ENCODE peak calls at places on chromosome 2, in seven cellular contexts. D, T, J, H, C, P and A are unnamed samples.

GRCh38 chr2:173459363-173459762 is 104.7 kb downstream of the CDCA7 start:
- DNase-seq in D (no peak), T (no peak), J (no peak), H (no peak), C (no peak), P (no peak), A (no peak)

GRCh38 chr2:49940616-49941015 is 786.3 kb upstream of the FSHR start:
- DNase-seq in D (no peak), T (no peak), J (no peak), H (no peak), C (no peak), P (no peak), A (no peak)

GRCh38 chr2:47076126-47076506 is 79.0 kb downstream of the STPG4 start:
- DNase-seq in D (no peak), T (no peak), J (no peak), H (no peak), C (no peak), P (no peak), A (no peak)

GRCh38 chr2:234500394-234501006 is 3.6 kb upstream of the ARL4C start:
- DNase-seq in D (no peak), T (peak; percentile 60), J (peak; percentile 94), H (no peak), C (no peak), P (peak; percentile 43), A (no peak)

GRCh38 chr2:71070294-71071025 is 2.0 kb downstream of the NAGK start:
- DNase-seq in D (no peak), T (no peak), J (peak; percentile 87), H (no peak), C (no peak), P (no peak), A (no peak)

GRCh38 chr2:198316852-198317395 is 512.5 kb downstream of the PLCL1 start:
- DNase-seq in D (no peak), T (no peak), J (no peak), H (no peak), C (no peak), P (no peak), A (no peak)

GRCh38 chr2:178018141-178018540 is 54.4 kb downstream of the PDE11A start:
- DNase-seq in D (no peak), T (no peak), J (no peak), H (no peak), C (no peak), P (no peak), A (no peak)

GRCh38 chr2:63692002-63692606 is 103.3 kb downstream of the MDH1 start:
- DNase-seq in D (no peak), T (no peak), J (no peak), H (no peak), C (no peak), P (no peak), A (no peak)

GRCh38 chr2:167135691-167136090 is 247.4 kb downstream of the XIRP2 start:
- DNase-seq in D (no peak), T (no peak), J (no peak), H (no peak), C (no peak), P (no peak), A (no peak)

GRCh38 chr2:16096962-16097361 is 156.6 kb downstream of the MYCN start:
- DNase-seq in D (no peak), T (no peak), J (no peak), H (no peak), C (no peak), P (no peak), A (no peak)

GRCh38 chr2:113692698-113693428 is 63.6 kb downstream of the SLC35F5 start:
- DNase-seq in D (no peak), T (no peak), J (no peak), H (no peak), C (no peak), P (no peak), A (no peak)

GRCh38 chr2:219298759-219299371 is 10.3 kb downstream of the PTPRN start:
- DNase-seq in D (no peak), T (peak; percentile 91), J (peak; percentile 95), H (peak; percentile 89), C (peak; percentile 71), P (peak; percentile 83), A (no peak)

GRCh38 chr2:26720322-26721166 is 28.0 kb downstream of the KCNK3 start:
- DNase-seq in D (no peak), T (peak; percentile 88), J (no peak), H (no peak), C (no peak), P (peak; percentile 52), A (no peak)

GRCh38 chr2:178208817-178209216 is 14.5 kb downstream of the OSBPL6 start:
- DNase-seq in D (no peak), T (no peak), J (no peak), H (no peak), C (no peak), P (no peak), A (no peak)

GRCh38 chr2:149075868-149076267 is 37.4 kb downstream of the LYPD6B start:
- DNase-seq in D (no peak), T (no peak), J (no peak), H (no peak), C (no peak), P (no peak), A (no peak)

GRCh38 chr2:45856391-45857055 is 205.0 kb downstream of the PRKCE start:
- DNase-seq in D (no peak), T (no peak), J (no peak), H (no peak), C (no peak), P (no peak), A (no peak)
- H3K9me3 ChIP-seq in D (no peaks in the 10 kb centered on the region), T (no peaks in the 10 kb centered on the region), J (no peaks in the 10 kb centered on the region), H (no peaks in the 10 kb centered on the region), C (no peaks in the 10 kb centered on the region), P (no peaks in the 10 kb centered on the region), A (no peaks in the 10 kb centered on the region)

DNA sequence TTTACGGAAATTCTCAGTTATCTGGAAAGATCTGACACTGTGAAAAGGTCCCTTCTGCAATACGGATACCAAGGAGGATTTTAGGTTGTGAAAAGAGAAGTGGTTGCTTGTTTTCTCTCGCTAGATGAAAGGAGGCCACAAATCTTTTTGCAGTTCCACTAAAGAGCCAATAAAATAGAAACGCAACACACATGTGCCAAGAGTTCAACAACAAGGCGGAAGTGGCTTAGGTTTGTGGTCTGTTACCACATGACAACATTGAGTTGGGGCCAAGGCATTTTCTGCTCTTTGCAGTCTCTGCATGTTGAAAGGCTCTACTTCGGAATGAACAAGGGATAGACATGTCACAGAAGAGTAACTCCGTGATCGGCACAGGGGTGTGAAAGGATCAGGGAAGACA is 115.7 kb upstream of the OSR1 start:
- DNase-seq in D (no peak), T (no peak), J (no peak), H (peak; percentile 65), C (no peak), P (peak; percentile 54), A (no peak)
- TF ChIP-seq POLR2AphosphoS5 in D (no peak), T (no peak), J (no peak), H (no peak), C (no peak), P (peak; percentile 62), A (peak; percentile 16)

DNA sequence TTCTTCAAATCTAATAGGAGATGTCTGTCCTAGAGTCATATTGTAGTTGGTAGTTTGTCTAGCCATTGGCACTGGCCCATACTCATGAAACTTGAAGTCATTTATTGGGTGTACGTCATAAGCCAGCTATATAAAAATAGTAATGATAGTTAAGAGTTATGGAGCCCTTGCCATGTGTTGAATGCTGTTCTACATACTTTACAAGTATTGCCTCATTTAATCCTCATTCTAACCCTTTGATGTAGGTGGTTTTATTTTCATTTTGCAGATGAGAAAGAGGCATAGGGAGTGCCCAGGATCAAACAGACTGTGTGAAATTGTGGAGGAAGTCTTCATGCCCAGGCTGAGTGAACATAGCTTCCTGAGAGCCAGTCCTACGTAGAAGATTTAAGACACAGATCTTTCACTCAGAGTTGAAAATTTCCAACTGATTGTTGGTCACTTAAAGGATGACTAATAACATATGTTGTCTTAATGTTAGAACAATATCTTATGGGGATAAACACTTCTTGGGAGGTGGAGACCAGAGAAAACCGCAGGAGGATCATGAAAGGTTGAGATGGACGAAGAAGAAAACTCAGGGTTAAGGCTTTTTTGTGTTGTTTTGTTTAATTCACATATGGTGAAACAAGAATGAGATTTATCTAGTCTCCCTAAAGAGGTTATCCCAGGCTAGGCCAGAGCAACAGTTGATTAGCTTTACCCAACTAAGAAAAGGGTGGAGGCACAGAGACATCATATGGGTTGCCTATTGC is 156.0 kb downstream of the CERS6 start:
- DNase-seq in D (no peak), T (no peak), J (no peak), H (no peak), C (no peak), P (no peak), A (no peak)
- H3K9me3 ChIP-seq in D (no peaks in the 10 kb centered on the region), T (no peaks in the 10 kb centered on the region), J (no peaks in the 10 kb centered on the region), H (no peaks in the 10 kb centered on the region), C (no peaks in the 10 kb centered on the region), P (no peaks in the 10 kb centered on the region), A (no peaks in the 10 kb centered on the region)

DNA sequence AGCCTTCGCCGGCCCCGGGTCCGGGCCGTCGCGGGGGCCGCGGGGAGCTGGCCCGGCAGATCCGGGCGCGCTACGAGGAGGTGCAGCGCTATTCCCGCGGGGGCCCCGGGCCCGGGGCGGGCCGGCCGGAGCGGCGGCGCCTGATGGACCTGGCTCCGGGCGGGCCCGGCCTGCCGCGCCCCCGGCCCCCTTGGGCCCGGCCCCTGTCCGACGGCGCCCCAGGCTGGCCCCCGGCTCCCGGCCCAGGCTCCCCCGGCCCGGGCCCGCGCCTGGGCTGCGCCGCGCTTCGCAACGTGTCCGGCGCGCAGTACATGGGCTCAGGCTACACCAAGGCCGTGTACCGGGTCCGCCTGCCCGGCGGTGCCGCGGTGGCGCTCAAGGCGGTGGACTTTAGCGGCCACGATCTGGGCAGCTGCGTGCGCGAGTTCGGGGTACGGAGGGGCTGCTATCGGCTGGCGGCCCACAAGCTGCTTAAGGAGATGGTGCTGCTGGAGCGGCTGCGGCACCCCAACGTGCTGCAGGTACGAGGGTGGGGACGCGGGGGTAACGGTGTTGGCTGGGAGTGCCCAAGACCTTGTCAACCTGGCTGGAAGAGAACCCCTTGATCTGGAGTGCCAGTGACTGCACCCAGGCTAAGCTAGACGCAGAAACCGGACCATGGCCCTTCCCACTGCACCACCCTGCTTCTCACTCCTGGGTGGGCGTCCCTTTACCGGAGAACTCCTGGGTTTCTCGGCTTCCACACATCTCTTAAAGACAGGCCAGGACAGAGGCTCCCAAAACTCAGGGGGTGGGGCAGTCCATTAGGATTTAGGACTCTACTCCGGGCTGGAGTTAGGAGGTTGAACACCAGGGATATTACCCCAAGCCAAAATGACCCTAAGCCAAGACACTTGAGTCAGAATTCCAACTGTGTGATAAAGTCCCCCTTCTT is 764 bp downstream of the PKDCC start:
- DNase-seq in D (no peak), T (peak; percentile 29), J (no peak), H (no peak), C (peak; percentile 89), P (no peak), A (no peak)
- TF ChIP-seq POLR2AphosphoS5 in D (no peak), T (no peak), J (no peak), H (no peak), C (no peak), P (no peak), A (peak; percentile 44)

DNA sequence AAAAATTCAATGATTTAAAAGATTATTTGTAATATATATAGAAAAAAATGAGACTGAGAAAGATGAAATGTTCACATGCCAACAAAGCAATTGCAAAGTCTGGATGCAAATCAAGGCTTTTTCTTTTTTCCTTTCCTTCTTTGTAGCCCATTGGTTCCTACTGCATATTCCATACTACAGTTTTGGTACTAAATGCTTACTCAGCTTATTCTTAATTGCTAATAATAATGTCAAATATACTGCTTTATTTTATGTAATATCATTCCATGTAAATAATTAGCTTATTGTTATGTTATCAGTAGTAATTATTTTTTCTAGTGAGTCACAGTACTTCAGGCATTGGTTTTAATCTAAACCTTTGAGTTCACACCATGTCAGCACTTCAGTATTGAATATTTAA is 407.4 kb upstream of the LRRTM1 start:
- DNase-seq in D (no peak), T (no peak), J (no peak), H (no peak), C (no peak), P (no peak), A (no peak)
- H3K9me3 ChIP-seq in D (no peaks in the 10 kb centered on the region), T (no peaks in the 10 kb centered on the region), J (no peaks in the 10 kb centered on the region), H (no peaks in the 10 kb centered on the region), C (no peaks in the 10 kb centered on the region), P (no peaks in the 10 kb centered on the region), A (no peaks in the 10 kb centered on the region)

GRCh38 chr2:39437522-39438296 is 624 bp upstream of the MAP4K3 start:
- DNase-seq in D (no peak), T (peak; percentile 64), J (peak; percentile 84), H (peak; percentile 68), C (peak; percentile 78), P (peak; percentile 35), A (no peak)
- TF ChIP-seq POLR2AphosphoS5 in D (no peak), T (no peak), J (no peak), H (no peak), C (peak; percentile 12), P (no peak), A (peak; percentile 53)